ENCODE peak calls at places on chromosomes 16 and 17, in six cellular contexts. One of them, this sample, is unnamed.

GRCh38 chr16:31538199-31538598 is 10.5 kb downstream of the AHSP start:
- DNase-seq in fibroblast of villous mesenchyme: no peak
- DNase-seq in IMR-90: no peak
- DNase-seq in fibroblast of pulmonary artery: no peak
- DNase-seq in right atrium auricular region: no peak
- DNase-seq in WERI-Rb-1: no peak
- DNase-seq in this sample: no peak

GRCh38 chr17:36529121-36529520 is 5.5 kb downstream of the MYO19 start:
- DNase-seq in fibroblast of villous mesenchyme: peak
- DNase-seq in IMR-90: peak
- DNase-seq in fibroblast of pulmonary artery: peak
- DNase-seq in WERI-Rb-1: no peak
- DNase-seq in right atrium auricular region: no peak
- DNase-seq in this sample: peak

GRCh38 chr16:56988161-56988947 is 1.0 kb upstream of the NLRC5 start:
- DNase-seq in WERI-Rb-1: no peak
- DNase-seq in fibroblast of pulmonary artery: no peak
- DNase-seq in fibroblast of villous mesenchyme: peak
- DNase-seq in right atrium auricular region: no peak
- DNase-seq in IMR-90: peak
- DNase-seq in this sample: no peak

GRCh38 chr17:18946536-18946935 is 5.4 kb upstream of the SLC5A10 start:
- DNase-seq in right atrium auricular region: no peak
- DNase-seq in fibroblast of villous mesenchyme: no peak
- DNase-seq in fibroblast of pulmonary artery: no peak
- DNase-seq in IMR-90: peak
- DNase-seq in WERI-Rb-1: no peak
- DNase-seq in this sample: peak

GRCh38 chr17:37405955-37406634 is 541 bp downstream of the ACACA start:
- DNase-seq in fibroblast of villous mesenchyme: no peak
- DNase-seq in fibroblast of pulmonary artery: no peak
- DNase-seq in right atrium auricular region: no peak
- DNase-seq in WERI-Rb-1: peak
- DNase-seq in IMR-90: no peak
- DNase-seq in this sample: peak

GRCh38 chr17:58333396-58334207 is 5.0 kb upstream of the TSPOAP1 start:
- DNase-seq in WERI-Rb-1: no peak
- DNase-seq in fibroblast of villous mesenchyme: no peak
- DNase-seq in IMR-90: no peak
- DNase-seq in right atrium auricular region: no peak
- DNase-seq in fibroblast of pulmonary artery: no peak
- DNase-seq in this sample: no peak

GRCh38 chr17:8019161-8019560 is 16.7 kb downstream of the GUCY2D start:
- DNase-seq in right atrium auricular region: no peak
- DNase-seq in fibroblast of pulmonary artery: no peak
- DNase-seq in IMR-90: no peak
- DNase-seq in WERI-Rb-1: peak
- DNase-seq in fibroblast of villous mesenchyme: no peak
- DNase-seq in this sample: peak

GRCh38 chr17:63945851-63946439 is 13.8 kb upstream of the CD79B start:
- DNase-seq in right atrium auricular region: no peak
- DNase-seq in IMR-90: no peak
- DNase-seq in WERI-Rb-1: no peak
- DNase-seq in fibroblast of villous mesenchyme: no peak
- DNase-seq in fibroblast of pulmonary artery: no peak
- DNase-seq in this sample: no peak

GRCh38 chr16:65722429-65722828 is 600.6 kb upstream of the CDH11 start:
- DNase-seq in fibroblast of villous mesenchyme: no peak
- DNase-seq in fibroblast of pulmonary artery: no peak
- DNase-seq in IMR-90: no peak
- DNase-seq in right atrium auricular region: no peak
- DNase-seq in WERI-Rb-1: no peak
- DNase-seq in this sample: no peak

GRCh38 chr16:4664538-4665418 is 28.6 kb upstream of the NUDT16L1 start:
- DNase-seq in fibroblast of villous mesenchyme: peak
- DNase-seq in WERI-Rb-1: peak
- DNase-seq in fibroblast of pulmonary artery: no peak
- DNase-seq in right atrium auricular region: no peak
- DNase-seq in IMR-90: no peak
- DNase-seq in this sample: peak

GRCh38 chr17:64418506-64419339 is 28.1 kb upstream of the PECAM1 start:
- DNase-seq in WERI-Rb-1: no peak
- DNase-seq in right atrium auricular region: no peak
- DNase-seq in fibroblast of villous mesenchyme: peak
- DNase-seq in fibroblast of pulmonary artery: peak
- DNase-seq in IMR-90: peak
- DNase-seq in this sample: peak

GRCh38 chr17:76272541-76273434 is 7.6 kb downstream of the UBALD2 start:
- DNase-seq in IMR-90: no peak
- DNase-seq in right atrium auricular region: no peak
- DNase-seq in WERI-Rb-1: no peak
- DNase-seq in fibroblast of pulmonary artery: no peak
- DNase-seq in fibroblast of villous mesenchyme: no peak
- DNase-seq in this sample: no peak
- TF ChIP-seq CTCF in IMR-90: no peak
- TF ChIP-seq CTCF in right atrium auricular region: no peak
- TF ChIP-seq CTCF in WERI-Rb-1: no peak
- TF ChIP-seq CTCF in fibroblast of pulmonary artery: no peak
- TF ChIP-seq CTCF in fibroblast of villous mesenchyme: no peak
- TF ChIP-seq CTCF in this sample: no peak

DNA sequence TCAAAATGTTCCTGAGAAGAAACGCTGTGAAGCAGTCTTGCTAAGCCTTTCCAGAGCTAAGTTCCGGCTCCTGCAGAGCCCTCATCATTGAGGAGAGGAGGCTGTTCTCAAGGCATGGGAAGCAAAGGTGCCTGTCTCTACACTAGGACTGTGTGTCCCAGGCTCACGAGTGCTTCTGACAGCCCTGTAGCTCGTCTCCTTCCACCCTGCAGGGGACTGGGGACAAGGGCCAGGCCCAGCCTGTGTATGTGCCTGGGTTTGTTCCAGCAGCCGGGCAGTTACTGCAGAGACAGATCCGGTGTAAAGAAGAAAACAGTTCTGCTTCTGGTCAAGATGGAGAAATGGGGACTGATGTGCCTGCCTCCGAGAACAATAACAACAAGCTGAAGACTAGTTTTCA is 156.0 kb downstream of the ENGASE start:
- DNase-seq in IMR-90: no peak
- DNase-seq in fibroblast of villous mesenchyme: no peak
- DNase-seq in fibroblast of pulmonary artery: no peak
- DNase-seq in WERI-Rb-1: no peak
- DNase-seq in right atrium auricular region: no peak
- DNase-seq in this sample: no peak
- H3K4me3 ChIP-seq in IMR-90: no peak
- H3K4me3 ChIP-seq in fibroblast of villous mesenchyme: no peak
- H3K4me3 ChIP-seq in fibroblast of pulmonary artery: no peak
- H3K4me3 ChIP-seq in WERI-Rb-1: no peak
- H3K4me3 ChIP-seq in right atrium auricular region: no peak
- H3K4me3 ChIP-seq in this sample: no peak

GRCh38 chr16:55031481-55031880 is 100.8 kb downstream of the IRX5 start:
- DNase-seq in IMR-90: no peak
- DNase-seq in fibroblast of pulmonary artery: no peak
- DNase-seq in WERI-Rb-1: no peak
- DNase-seq in right atrium auricular region: no peak
- DNase-seq in fibroblast of villous mesenchyme: no peak
- DNase-seq in this sample: no peak

GRCh38 chr16:55035037-55035436 is 104.4 kb downstream of the IRX5 start:
- DNase-seq in fibroblast of villous mesenchyme: no peak
- DNase-seq in WERI-Rb-1: peak
- DNase-seq in IMR-90: no peak
- DNase-seq in right atrium auricular region: no peak
- DNase-seq in fibroblast of pulmonary artery: no peak
- DNase-seq in this sample: peak

GRCh38 chr16:55030944-55031343 is 100.3 kb downstream of the IRX5 start:
- DNase-seq in WERI-Rb-1: peak
- DNase-seq in fibroblast of pulmonary artery: no peak
- DNase-seq in right atrium auricular region: no peak
- DNase-seq in fibroblast of villous mesenchyme: no peak
- DNase-seq in IMR-90: no peak
- DNase-seq in this sample: no peak

GRCh38 chr16:55035956-55036355 is 105.3 kb downstream of the IRX5 start:
- DNase-seq in fibroblast of villous mesenchyme: no peak
- DNase-seq in WERI-Rb-1: no peak
- DNase-seq in right atrium auricular region: no peak
- DNase-seq in fibroblast of pulmonary artery: no peak
- DNase-seq in IMR-90: peak
- DNase-seq in this sample: no peak

DNA sequence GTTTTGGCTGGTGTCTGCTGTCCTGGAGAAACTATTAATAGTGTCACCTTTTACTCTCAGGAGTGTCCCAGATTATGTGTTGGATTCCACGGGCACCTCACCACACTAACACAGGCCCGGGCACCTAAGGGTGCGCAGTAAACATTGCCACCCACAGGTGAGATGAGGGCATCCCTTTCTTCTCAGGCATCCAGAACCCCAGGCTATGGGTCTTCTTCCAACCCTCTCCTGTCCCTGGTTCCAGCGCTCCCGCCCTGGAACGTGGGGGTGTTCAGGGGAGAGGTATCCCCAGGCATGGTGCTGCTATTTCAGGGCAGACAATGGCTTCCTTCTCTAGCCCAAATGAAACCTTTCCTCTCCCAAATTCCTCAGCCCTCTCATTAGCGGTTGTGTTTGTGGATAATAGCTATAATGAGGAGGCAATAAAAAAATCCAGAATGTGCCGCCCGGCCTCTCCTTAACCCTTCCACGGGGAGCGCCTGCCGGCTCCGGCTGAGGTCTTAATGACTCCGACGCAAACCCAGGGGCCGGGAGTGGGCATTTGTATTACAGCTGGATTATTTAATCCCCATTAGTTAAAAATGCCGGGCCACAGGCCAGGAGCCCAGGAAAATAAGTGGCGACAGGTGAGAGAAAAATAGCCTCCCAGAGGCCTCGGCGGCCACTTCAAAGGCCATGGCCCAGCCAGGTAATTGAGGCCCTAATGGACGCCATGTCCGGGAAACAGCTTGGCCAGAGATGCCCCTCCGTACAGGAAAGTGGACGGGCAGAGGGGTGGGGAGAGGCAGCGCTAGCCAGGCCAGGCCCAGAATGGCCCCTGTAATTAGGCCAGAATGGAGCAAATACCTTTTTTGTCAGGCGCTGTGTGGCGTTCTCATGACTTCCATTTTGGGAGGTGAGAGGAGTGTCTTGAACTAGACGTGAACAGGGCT is 102.8 kb downstream of the IRX5 start:
- DNase-seq in fibroblast of pulmonary artery: no peak
- DNase-seq in right atrium auricular region: no peak
- DNase-seq in IMR-90: no peak
- DNase-seq in WERI-Rb-1: no peak
- DNase-seq in fibroblast of villous mesenchyme: no peak
- DNase-seq in this sample: no peak
- TF ChIP-seq CTCF in fibroblast of pulmonary artery: no peak
- TF ChIP-seq CTCF in right atrium auricular region: no peak
- TF ChIP-seq CTCF in IMR-90: no peak
- TF ChIP-seq CTCF in WERI-Rb-1: peak
- TF ChIP-seq CTCF in fibroblast of villous mesenchyme: no peak
- TF ChIP-seq CTCF in this sample: no peak

GRCh38 chr16:21646721-21647561 is 5.5 kb downstream of the IGSF6 start:
- DNase-seq in right atrium auricular region: peak
- DNase-seq in IMR-90: no peak
- DNase-seq in WERI-Rb-1: no peak
- DNase-seq in fibroblast of pulmonary artery: no peak
- DNase-seq in fibroblast of villous mesenchyme: peak
- DNase-seq in this sample: peak
- H3K4me3 ChIP-seq in right atrium auricular region: no peak
- H3K4me3 ChIP-seq in IMR-90: no peak
- H3K4me3 ChIP-seq in WERI-Rb-1: no peak
- H3K4me3 ChIP-seq in fibroblast of pulmonary artery: no peak
- H3K4me3 ChIP-seq in fibroblast of villous mesenchyme: no peak
- H3K4me3 ChIP-seq in this sample: no peak

DNA sequence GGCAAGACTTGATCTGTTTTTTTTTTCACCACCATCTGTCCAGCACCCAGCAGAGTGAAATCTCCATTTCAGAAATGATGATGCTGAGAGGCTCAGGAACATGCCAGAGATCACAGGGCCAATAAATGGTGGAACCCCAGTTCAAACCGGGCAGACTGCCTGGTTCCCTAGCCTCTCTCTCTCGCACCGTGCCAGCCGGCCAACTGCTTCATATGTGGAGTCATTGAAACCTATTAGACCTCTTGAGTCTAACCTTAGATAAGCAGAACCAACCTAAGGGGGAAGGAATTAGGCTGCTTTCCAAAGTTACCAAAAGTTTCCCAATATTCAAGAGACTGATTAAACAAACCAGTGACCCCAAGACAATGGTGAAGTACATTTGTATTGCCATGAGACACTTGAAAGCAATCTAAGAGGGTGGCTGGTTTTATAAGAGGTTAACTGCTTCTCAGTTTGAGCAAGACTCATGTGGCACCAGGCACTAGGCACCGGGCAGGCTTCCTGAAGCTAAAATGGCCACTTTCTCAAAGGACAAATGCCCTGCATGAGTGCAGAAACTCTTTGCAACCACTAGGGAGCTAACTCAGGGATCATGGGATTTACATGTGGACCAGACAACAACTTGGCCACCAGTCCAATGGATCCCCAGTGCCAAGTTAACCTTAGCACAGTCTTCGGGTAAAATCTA is 18.4 kb downstream of the TOX3 start:
- DNase-seq in fibroblast of villous mesenchyme: no peak
- DNase-seq in fibroblast of pulmonary artery: no peak
- DNase-seq in right atrium auricular region: no peak
- DNase-seq in WERI-Rb-1: no peak
- DNase-seq in IMR-90: no peak
- DNase-seq in this sample: no peak
- TF ChIP-seq CTCF in fibroblast of villous mesenchyme: no peak
- TF ChIP-seq CTCF in fibroblast of pulmonary artery: no peak
- TF ChIP-seq CTCF in right atrium auricular region: no peak
- TF ChIP-seq CTCF in WERI-Rb-1: no peak
- TF ChIP-seq CTCF in IMR-90: no peak
- TF ChIP-seq CTCF in this sample: peak

GRCh38 chr17:49670641-49671040 is 7.3 kb downstream of the SPOP start:
- DNase-seq in fibroblast of villous mesenchyme: peak
- DNase-seq in right atrium auricular region: no peak
- DNase-seq in WERI-Rb-1: no peak
- DNase-seq in IMR-90: no peak
- DNase-seq in fibroblast of pulmonary artery: no peak
- DNase-seq in this sample: no peak
- H3K4me3 ChIP-seq in fibroblast of villous mesenchyme: no peak
- H3K4me3 ChIP-seq in right atrium auricular region: no peak
- H3K4me3 ChIP-seq in WERI-Rb-1: no peak
- H3K4me3 ChIP-seq in IMR-90: no peak
- H3K4me3 ChIP-seq in fibroblast of pulmonary artery: no peak
- H3K4me3 ChIP-seq in this sample: no peak